ENCODE peak calls at places on chromosome 20, in nine cellular contexts. U is BE2C, F is LoVo, H is psoas muscle, O is DMS153, M is A549, T is GF-D8, D is kidney tubule cell, E is head of caudate nucleus. K is an unnamed sample.
A peak's percentile ranks its signal among the peaks of the same experiment; 100 is the strongest.

GRCh38 chr20:23145281-23145700 is 59.2 kb upstream of the CD93 start:
- DNase-seq in E (no peak), T (no peak), U (no peak), F (no peak), D (peak; percentile 39), M (no peak), H (peak; percentile 72), O (no peak), K (peak; percentile 59)

GRCh38 chr20:16040742-16041141 is 532.5 kb downstream of the KIF16B start:
- DNase-seq in E (no peak), M (no peak), T (no peak), U (no peak), O (no peak), H (no peak), F (no peak), D (no peak), K (no peak)

GRCh38 chr20:58312836-58313235 is 3.3 kb downstream of the RAB22A start:
- DNase-seq in E (no peak), M (no peak), H (no peak), T (no peak), O (no peak), D (peak; percentile 74), F (no peak), U (no peak), K (no peak)

GRCh38 chr20:3825526-3825925 is 5.2 kb downstream of the AP5S1 start:
- DNase-seq in D (no peak), M (no peak), U (no peak), O (no peak), E (peak; percentile 52), F (no peak), T (no peak), H (no peak), K (no peak)

GRCh38 chr20:43055181-43055884 is 134.4 kb downstream of the PTPRT start:
- DNase-seq in D (peak; percentile 3), T (no peak), F (no peak), H (no peak), E (no peak), M (no peak), O (no peak), U (no peak), K (no peak)

GRCh38 chr20:43658068-43658722 is 8.7 kb upstream of the MYBL2 start:
- DNase-seq in H (no peak), E (no peak), U (peak; percentile 27), F (peak; percentile 20), O (no peak), T (no peak), M (peak; percentile 55), D (peak; percentile 66), K (no peak)

GRCh38 chr20:10209091-10209490 is 9.5 kb upstream of the SNAP25 start:
- DNase-seq in F (no peak), T (no peak), O (no peak), U (no peak), M (no peak), E (no peak), D (no peak), H (no peak), K (no peak)

GRCh38 chr20:57346477-57346876 is 4.6 kb upstream of the RAE1 start:
- DNase-seq in O (no peak), E (peak; percentile 90), T (no peak), F (peak; percentile 72), D (peak; percentile 74), U (peak; percentile 79), M (peak; percentile 32), H (peak; percentile 62), K (peak; percentile 85)

GRCh38 chr20:47361268-47361665 is 4.8 kb upstream of the ZMYND8 start:
- DNase-seq in E (no peak), H (no peak), O (no peak), F (no peak), M (no peak), T (no peak), U (no peak), D (no peak), K (no peak)

GRCh38 chr20:39195495-39196129 is 233.5 kb downstream of the DHX35 start:
- DNase-seq in M (no peak), D (no peak), U (peak; percentile 43), O (peak; percentile 14), T (no peak), F (no peak), E (no peak), H (no peak), K (no peak)

GRCh38 chr20:12047838-12048432 is 130.2 kb downstream of the BTBD3 start:
- DNase-seq in O (no peak), E (no peak), T (no peak), M (no peak), U (no peak), H (no peak), D (peak; percentile 52), F (no peak), K (no peak)

K was measured in Ammon's horn.